ENCODE peak calls at places on chromosomes 7 and 10, in five cellular contexts. U is epithelial cell of esophagus, W is SK-N-SH, Z is fibroblast of the aortic adventitia, X is astrocyte. K is an unnamed sample.

GRCh38 chr10:6569259-6569658 is 10.8 kb downstream of the PRKCQ start:
- DNase-seq in U (no peak), W (no peak), Z (no peak), X (no peak), K (no peak)

GRCh38 chr10:129771024-129771423 is 193.1 kb downstream of the EBF3 start:
- DNase-seq in U (no peak), W (no peak), Z (no peak), X (no peak), K (no peak)

GRCh38 chr10:5506751-5507648 is 7.6 kb upstream of the CALML5 start:
- DNase-seq in U (no peak), W (no peak), Z (no peak), X (no peak), K (no peak)

GRCh38 chr7:7122701-7123281 is 59.6 kb upstream of the C1GALT1 start:
- DNase-seq in U (peak), W (no peak), Z (peak), X (peak), K (peak)

GRCh38 chr7:101564778-101565211 is 64.3 kb downstream of the MYL10 start:
- DNase-seq in U (peak), W (peak), Z (no peak), X (no peak), K (no peak)

GRCh38 chr10:132913559-132914115 is 28.7 kb downstream of the CFAP46 start:
- DNase-seq in U (no peak), W (no peak), Z (no peak), X (no peak), K (no peak)

GRCh38 chr7:2879354-2879753 is 35.2 kb upstream of the GNA12 start:
- DNase-seq in U (no peak), W (no peak), Z (no peak), X (no peak), K (no peak)

GRCh38 chr10:132422931-132423813 is 26.2 kb downstream of the PWWP2B start:
- DNase-seq in U (no peak), W (no peak), Z (no peak), X (no peak), K (no peak)

GRCh38 chr10:120012566-120012965 is 120.0 kb downstream of the SEC23IP start:
- DNase-seq in U (peak), W (no peak), Z (no peak), X (peak), K (peak)

GRCh38 chr7:28145090-28145626 is 35.4 kb downstream of the JAZF1 start:
- DNase-seq in U (no peak), W (no peak), Z (no peak), X (no peak), K (no peak)

GRCh38 chr7:28145931-28146330 is 34.7 kb downstream of the JAZF1 start:
- DNase-seq in U (no peak), W (no peak), Z (no peak), X (no peak), K (no peak)

GRCh38 chr7:28144266-28144665 is 36.3 kb downstream of the JAZF1 start:
- DNase-seq in U (no peak), W (peak), Z (no peak), X (no peak), K (no peak)

GRCh38 chr7:28140964-28141363 is 39.6 kb downstream of the JAZF1 start:
- DNase-seq in U (no peak), W (no peak), Z (no peak), X (no peak), K (no peak)

DNA sequence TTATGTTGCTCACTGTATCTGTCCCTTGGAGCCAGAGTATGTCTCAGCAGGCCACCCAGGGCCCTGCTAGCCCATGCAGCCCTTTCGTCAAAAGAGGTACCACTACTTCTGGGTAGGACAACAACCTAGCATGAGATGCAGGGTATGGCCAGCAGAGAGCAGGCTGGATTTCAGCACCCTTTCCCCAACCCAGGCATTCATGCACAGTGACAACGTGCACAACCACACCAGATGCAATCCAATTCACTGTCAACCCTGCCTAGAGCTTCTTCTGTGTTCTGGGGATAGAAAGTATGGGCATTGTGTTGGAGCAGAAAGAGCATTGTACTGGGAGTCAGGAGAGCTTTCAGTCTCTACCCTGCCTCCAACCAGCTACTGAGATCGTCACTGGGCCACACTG is 37.9 kb downstream of the JAZF1 start:
- DNase-seq in U (no peak), W (no peak), Z (no peak), X (no peak), K (no peak)
- TF ChIP-seq CTCF in U (no peak), W (no peak), Z (no peak), X (no peak), K (no peak)

GRCh38 chr7:17061443-17061842 is 179.7 kb upstream of the AGR3 start:
- DNase-seq in U (no peak), W (no peak), Z (no peak), X (no peak), K (no peak)

GRCh38 chr7:17057143-17057509 is 175.3 kb upstream of the AGR3 start:
- DNase-seq in U (no peak), W (no peak), Z (no peak), X (no peak), K (no peak)

GRCh38 chr7:17060051-17060450 is 178.3 kb upstream of the AGR3 start:
- DNase-seq in U (no peak), W (no peak), Z (no peak), X (no peak), K (no peak)

GRCh38 chr7:17058568-17058967 is 176.8 kb upstream of the AGR3 start:
- DNase-seq in U (no peak), W (no peak), Z (peak), X (peak), K (peak)

GRCh38 chr7:17062433-17063383 is 180.9 kb upstream of the AGR3 start:
- DNase-seq in U (no peak), W (no peak), Z (no peak), X (no peak), K (no peak)
- TF ChIP-seq CTCF in U (peak), W (peak), Z (peak), X (no peak), K (peak)

DNA sequence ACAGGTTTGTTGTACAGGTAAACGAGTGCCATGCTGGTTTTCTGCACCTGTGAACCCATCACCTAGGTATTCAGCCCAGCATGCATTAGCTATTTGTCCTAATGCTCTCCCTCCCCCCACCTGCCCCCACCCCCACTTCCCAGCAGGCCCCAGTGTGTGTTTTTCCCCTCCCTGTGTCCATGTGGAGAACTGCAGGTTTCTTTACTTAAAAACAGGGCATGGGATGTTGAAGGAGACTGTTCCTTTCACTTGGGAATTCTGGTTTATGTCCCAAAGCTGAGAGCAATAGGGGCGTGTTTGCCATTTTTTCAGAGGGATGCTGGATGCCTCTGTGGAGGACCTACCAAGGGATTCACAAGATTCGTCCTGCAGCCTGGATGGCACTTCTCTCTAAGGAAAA is 135.8 kb downstream of the GALNT17 start:
- DNase-seq in U (no peak), W (no peak), Z (no peak), X (no peak), K (no peak)
- TF ChIP-seq CTCF in U (no peak), W (no peak), Z (no peak), X (no peak), K (no peak)

GRCh38 chr10:108422286-108422685 is 1257.8 kb upstream of the SORCS1 start:
- DNase-seq in U (no peak), W (no peak), Z (no peak), X (no peak), K (no peak)

GRCh38 chr10:108421256-108421655 is 1256.8 kb upstream of the SORCS1 start:
- DNase-seq in U (peak), W (peak), Z (no peak), X (no peak), K (no peak)

GRCh38 chr10:108424656-108425055 is 1260.2 kb upstream of the SORCS1 start:
- DNase-seq in U (peak), W (no peak), Z (peak), X (peak), K (peak)

DNA sequence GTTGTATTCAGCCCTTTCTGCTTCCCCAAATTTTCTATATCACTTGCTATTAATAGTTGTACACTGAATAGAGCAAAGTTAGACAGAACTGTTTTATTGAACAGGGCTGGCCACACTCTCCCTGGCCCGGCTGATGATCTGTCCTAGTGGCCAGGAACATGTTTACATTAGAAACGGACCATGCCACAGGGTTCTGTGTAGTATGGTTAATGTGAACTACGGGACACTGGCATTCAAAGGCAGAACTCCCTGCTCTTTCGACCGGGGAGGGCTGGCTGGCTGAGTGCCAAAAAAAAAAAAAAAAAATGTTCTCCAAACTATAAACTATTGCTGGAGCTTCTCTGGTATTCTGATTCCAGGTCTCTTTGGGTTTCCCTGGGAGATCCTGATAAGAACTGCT is 1262.6 kb upstream of the SORCS1 start:
- DNase-seq in U (no peak), W (peak), Z (peak), X (no peak), K (no peak)
- TF ChIP-seq CTCF in U (no peak), W (no peak), Z (no peak), X (no peak), K (no peak)

GRCh38 chr7:43211276-43211675 is 98.8 kb downstream of the HECW1 start:
- DNase-seq in U (no peak), W (no peak), Z (no peak), X (no peak), K (peak)
- TF ChIP-seq CTCF in U (no peak), W (peak), Z (no peak), X (no peak), K (peak)

DNA sequence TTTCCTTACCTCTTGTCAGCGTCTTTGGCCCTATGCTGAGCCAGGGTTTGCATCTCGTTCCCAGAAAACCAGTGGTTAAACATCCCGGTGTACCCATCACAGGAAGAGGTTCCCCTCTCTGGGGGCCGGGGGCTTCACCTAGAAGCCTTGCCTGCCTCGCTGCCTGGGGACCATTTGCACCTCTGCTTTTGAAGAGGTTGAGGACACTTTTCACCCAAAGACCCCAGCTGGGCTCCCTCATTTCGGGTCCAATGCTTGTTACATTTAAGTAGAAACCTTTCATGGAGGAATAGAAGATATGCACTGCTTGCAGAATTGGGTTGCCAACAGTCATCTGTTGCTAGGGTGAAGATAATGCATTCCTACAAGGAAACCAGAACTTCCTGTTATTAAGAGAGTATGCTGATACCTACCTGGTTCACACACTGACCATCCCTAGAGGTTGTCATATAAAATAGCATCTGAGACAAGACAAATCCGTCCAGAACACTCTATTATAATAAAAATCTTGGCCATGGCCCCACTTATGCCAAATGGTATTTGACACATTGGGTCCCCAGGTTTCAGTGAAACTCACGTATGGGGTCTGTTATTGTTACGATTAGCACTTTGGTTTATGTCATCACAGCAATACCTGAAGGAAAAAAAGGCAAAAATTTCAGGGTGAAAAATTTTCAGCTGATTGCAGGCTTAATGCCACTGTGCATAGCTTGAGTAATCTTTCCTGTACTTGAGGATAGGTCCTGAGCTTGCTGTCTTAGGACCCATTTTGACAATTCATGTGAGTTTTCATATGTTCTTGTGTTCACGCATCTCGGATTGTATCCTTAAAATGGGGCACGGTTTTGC is 917 bp downstream of the ZNF365 start:
- DNase-seq in U (peak), W (peak), Z (peak), X (no peak), K (peak)
- TF ChIP-seq CTCF in U (no peak), W (no peak), Z (no peak), X (no peak), K (no peak)

K was measured in HFFc6.